ENCODE peak calls at places on chromosomes 11 and 22, in four cellular contexts. X, L, K and H are unnamed samples.

GRCh38 chr22:36330655-36331305 is 57.0 kb downstream of the MYH9 start:
- DNase-seq in L (no peak), K (peak; percentile 63), X (peak; percentile 65), H (no peak)

GRCh38 chr11:34154059-34154875 is 48.8 kb downstream of the NAT10 start:
- DNase-seq in X (no peak), K (no peak), L (no peak), H (no peak)

GRCh38 chr11:69369210-69369609 is 75.3 kb downstream of the MYEOV start:
- DNase-seq in X (no peak), L (no peak), K (no peak), H (peak; percentile 4)

GRCh38 chr22:46054091-46054877 is 77.3 kb upstream of the WNT7B start:
- DNase-seq in X (no peak), K (peak; percentile 45), L (no peak), H (no peak)

GRCh38 chr11:62546244-62546936 is at the start of gene AHNAK:
- DNase-seq in L (peak; percentile 61), K (peak; percentile 52), X (peak; percentile 79), H (peak; percentile 73)

GRCh38 chr22:48350456-48350855 is 1477.2 kb downstream of the BRD1 start:
- DNase-seq in X (no peak), L (no peak), K (no peak), H (no peak)

GRCh38 chr11:59141673-59142460 is 789 bp upstream of the FAM111A start:
- DNase-seq in L (no peak), K (peak; percentile 68), X (no peak), H (no peak)

GRCh38 chr11:110524227-110524626 is 94.5 kb downstream of the FDX1 start:
- DNase-seq in L (no peak), K (peak; percentile 99), X (peak; percentile 29), H (no peak)

GRCh38 chr11:114915871-114916270 is 237.5 kb downstream of the NXPE2 start:
- DNase-seq in L (no peak), K (no peak), X (no peak), H (no peak)
- H3K23ac ChIP-seq in L (no peak overlapping the region), K (no peak overlapping the region), X (no peak overlapping the region), H (no peak overlapping the region)

DNA sequence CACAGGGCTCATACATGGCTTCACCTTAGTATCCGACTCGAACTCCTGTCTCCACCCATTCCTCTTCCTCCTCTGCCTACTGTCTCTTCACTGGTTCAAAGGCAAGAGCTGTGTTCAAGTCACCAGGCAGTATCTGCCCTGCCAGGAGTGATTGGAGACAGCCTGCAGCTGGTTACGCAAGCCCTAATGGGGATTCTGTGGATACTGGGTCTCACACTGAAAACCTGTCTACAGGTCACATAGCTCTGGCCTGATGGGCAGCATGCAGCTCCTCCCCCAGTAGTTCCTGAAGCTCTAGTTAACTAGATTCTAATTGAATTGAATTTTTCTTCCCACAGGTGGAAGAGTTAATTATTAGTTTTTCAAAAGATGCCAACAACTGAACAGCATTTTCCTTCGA is 332.2 kb downstream of the TMEM135 start:
- DNase-seq in K (no peak), X (peak; percentile 51), L (no peak), H (no peak)
- H4K8ac ChIP-seq in K (no peak overlapping the region), X (no peak overlapping the region), L (no peak overlapping the region), H (no peak overlapping the region)

GRCh38 chr11:11985016-11985715 is 23.3 kb downstream of the DKK3 start:
- DNase-seq in L (no peak), K (peak; percentile 84), X (peak; percentile 84), H (peak; percentile 21)
- H3K23ac ChIP-seq in L (no peak overlapping the region), K (peak overlapping the region; percentile 55), X (no peak overlapping the region), H (no peak overlapping the region)

GRCh38 chr11:46736146-46736545 is 17.1 kb downstream of the F2 start:
- DNase-seq in X (no peak), L (no peak), K (no peak), H (no peak)
- H4K8ac ChIP-seq in X (no peak overlapping the region), L (no peak overlapping the region), K (no peak overlapping the region), H (no peak overlapping the region)